ENCODE peak calls at places on chromosomes 12 and 14, in six cellular contexts. P, H, L, X, G and V are unnamed samples.

GRCh38 chr14:79134346-79134745 is 964.2 kb downstream of the NRXN3 start:
- DNase-seq in X (no peak), G (no peak), L (no peak), P (no peak), H (no peak), V (no peak)

GRCh38 chr14:76311410-76311758 is 64.6 kb upstream of the ESRRB start:
- DNase-seq in P (no peak), H (no peak), X (no peak), L (no peak), G (no peak), V (no peak)

GRCh38 chr12:44779766-44780165 is 96.3 kb downstream of the NELL2 start:
- DNase-seq in G (no peak), H (no peak), X (no peak), L (no peak), P (no peak), V (no peak)

GRCh38 chr14:53149656-53150319 is 3.3 kb downstream of the DDHD1 start:
- DNase-seq in X (no peak), G (no peak), L (no peak), H (no peak), P (no peak), V (no peak)

GRCh38 chr12:71460318-71460717 is 20.7 kb downstream of the LGR5 start:
- DNase-seq in L (no peak), G (no peak), X (no peak), P (no peak), H (no peak), V (no peak)

GRCh38 chr12:54126696-54127537 is 61.9 kb downstream of the SMUG1 start:
- DNase-seq in G (no peak), L (peak), H (peak), P (no peak), X (peak), V (no peak)

GRCh38 chr14:74501135-74501614 is 7.6 kb downstream of the ISCA2 start:
- DNase-seq in X (peak), P (no peak), G (no peak), L (peak), H (peak), V (no peak)

GRCh38 chr12:111775205-111776193 is 8.8 kb downstream of the ALDH2 start:
- DNase-seq in L (peak), X (peak), G (no peak), H (peak), P (no peak), V (peak)

GRCh38 chr12:64400041-64400440 is 4.2 kb upstream of the XPOT start:
- DNase-seq in L (peak), G (peak), X (no peak), H (no peak), P (no peak), V (no peak)

GRCh38 chr12:81668475-81668874 is 90.7 kb downstream of the PPFIA2 start:
- DNase-seq in P (peak), X (no peak), L (no peak), G (peak), H (no peak), V (no peak)

GRCh38 chr12:63913929-63914328 is 69.4 kb downstream of the SRGAP1 start:
- DNase-seq in L (no peak), G (no peak), X (no peak), H (no peak), P (no peak), V (no peak)

GRCh38 chr14:46368275-46368674 is 283.3 kb downstream of the RPL10L start:
- DNase-seq in G (no peak), X (no peak), H (no peak), P (no peak), L (no peak), V (no peak)

GRCh38 chr14:52422650-52423356 is 108.7 kb downstream of the PTGER2 start:
- DNase-seq in X (peak), P (no peak), L (no peak), G (no peak), H (no peak), V (peak)

GRCh38 chr12:12945591-12945990 is 6.4 kb downstream of the GPRC5D start:
- DNase-seq in H (no peak), G (no peak), X (no peak), P (no peak), L (no peak), V (no peak)

GRCh38 chr12:42735869-42736361 is 146.4 kb upstream of the PRICKLE1 start:
- DNase-seq in X (peak), L (peak), P (no peak), H (no peak), G (no peak), V (no peak)

GRCh38 chr14:74582910-74583581 is 29.0 kb downstream of the LTBP2 start:
- DNase-seq in G (no peak), H (no peak), L (no peak), X (no peak), P (no peak), V (no peak)

GRCh38 chr14:89178376-89178775 is 238.7 kb downstream of the FOXN3 start:
- DNase-seq in P (no peak), G (no peak), H (no peak), L (no peak), X (no peak), V (no peak)

GRCh38 chr12:58242803-58243628 is 301.6 kb downstream of the ATP23 start:
- DNase-seq in L (no peak), P (no peak), G (no peak), X (no peak), H (no peak), V (no peak)

GRCh38 chr14:106174206-106174605 is 647.8 kb downstream of the TMEM121 start:
- DNase-seq in X (no peak), H (no peak), G (no peak), L (no peak), P (no peak), V (no peak)

GRCh38 chr14:103496776-103497175 is 25.9 kb downstream of the CKB start:
- DNase-seq in X (no peak), H (no peak), L (no peak), G (no peak), P (no peak), V (no peak)

GRCh38 chr12:64099430-64099829 is 122.7 kb downstream of the KICS2 start:
- DNase-seq in G (peak), H (no peak), X (no peak), P (peak), L (no peak), V (peak)

GRCh38 chr12:130742716-130743115 is 26.6 kb upstream of the RIMBP2 start:
- DNase-seq in H (no peak), L (no peak), P (no peak), G (no peak), X (no peak), V (no peak)

GRCh38 chr12:120101617-120102016 is 14.9 kb downstream of the RAB35 start:
- DNase-seq in P (no peak), H (no peak), G (no peak), X (no peak), L (no peak), V (no peak)

GRCh38 chr12:116262741-116263140 is 14.8 kb downstream of the MED13L start:
- DNase-seq in H (no peak), G (no peak), P (no peak), L (no peak), X (no peak), V (no peak)

GRCh38 chr12:88472248-88472647 is 108.0 kb downstream of the KITLG start:
- DNase-seq in L (no peak), X (no peak), P (no peak), G (peak), H (no peak), V (no peak)

GRCh38 chr12:48814313-48815280 is 3.7 kb upstream of the CACNB3 start:
- DNase-seq in G (no peak), P (no peak), L (peak), X (peak), H (peak), V (peak)

GRCh38 chr12:103181366-103182152 is 224.1 kb downstream of the ASCL1 start:
- DNase-seq in H (no peak), P (no peak), X (no peak), G (no peak), L (no peak), V (no peak)

GRCh38 chr12:6052940-6053329 is 71.5 kb downstream of the VWF start:
- DNase-seq in G (no peak), X (no peak), L (no peak), P (no peak), H (no peak), V (no peak)

GRCh38 chr14:65704850-65705249 is 292.3 kb downstream of the FUT8 start:
- DNase-seq in H (no peak), L (no peak), P (no peak), G (peak), X (no peak), V (no peak)

GRCh38 chr12:69657376-69658137 is 41.5 kb downstream of the BEST3 start:
- DNase-seq in X (no peak), G (no peak), L (no peak), P (peak), H (no peak), V (no peak)

GRCh38 chr12:115528466-115528865 is 749.0 kb downstream of the MED13L start:
- DNase-seq in H (no peak), X (no peak), P (no peak), G (no peak), L (no peak), V (no peak)

GRCh38 chr14:89185919-89186849 is 230.8 kb downstream of the FOXN3 start:
- DNase-seq in H (peak), L (no peak), G (peak), P (no peak), X (no peak), V (no peak)

GRCh38 chr14:99037777-99038176 is 234.2 kb downstream of the BCL11B start:
- DNase-seq in G (no peak), H (no peak), X (no peak), L (no peak), P (no peak), V (no peak)

GRCh38 chr12:9870311-9870866 is 1.2 kb upstream of the CLEC2B start:
- DNase-seq in P (no peak), L (no peak), X (no peak), H (no peak), G (no peak), V (no peak)

GRCh38 chr12:9868271-9868815 is 811 bp downstream of the CLEC2B start:
- DNase-seq in P (no peak), G (no peak), X (no peak), H (no peak), L (no peak), V (no peak)

GRCh38 chr12:9867531-9867930 is 1.6 kb downstream of the CLEC2B start:
- DNase-seq in X (no peak), G (no peak), P (no peak), H (no peak), L (no peak), V (no peak)

GRCh38 chr12:9869307-9870161 is at the start of gene CLEC2B:
- DNase-seq in G (peak), X (no peak), L (no peak), H (peak), P (peak), V (peak)

GRCh38 chr12:9868951-9869306 is 225 bp downstream of the CLEC2B start:
- DNase-seq in H (no peak), L (no peak), P (no peak), G (no peak), X (no peak), V (no peak)
- H3K4me3 ChIP-seq in H (no peak), L (peak), P (no peak), G (peak), X (no peak), V (peak)

GRCh38 chr14:104865631-104866441 is 768 bp downstream of the CEP170B start:
- DNase-seq in G (no peak), L (peak), X (peak), H (peak), P (no peak), V (peak)
- TF ChIP-seq CTCF in G (no peak), L (no peak), X (no peak), H (no peak), P (no peak), V (no peak)

DNA sequence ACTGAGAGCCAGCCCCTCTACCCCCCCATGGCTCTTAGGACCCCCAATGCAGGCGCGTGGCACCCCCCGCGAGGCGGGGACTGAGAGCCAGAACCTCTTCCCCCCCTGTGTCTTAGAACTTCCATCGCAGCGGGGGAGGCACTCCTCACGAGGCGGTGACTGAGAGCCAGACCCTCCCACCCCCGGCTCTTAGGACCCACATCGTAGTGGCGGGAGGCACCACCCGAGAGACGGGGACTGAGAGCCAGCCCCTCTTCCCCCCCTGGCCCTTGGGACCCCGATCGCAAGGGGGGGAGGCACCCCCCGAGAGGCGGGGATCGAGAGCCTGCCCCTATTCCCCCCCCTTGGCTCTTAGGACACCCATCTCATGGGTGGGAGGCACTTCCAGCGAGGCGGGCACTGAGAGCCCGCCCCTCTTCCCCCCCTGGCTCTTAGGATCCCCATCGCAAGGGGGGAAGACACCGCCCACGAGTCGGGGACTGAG is 44.7 kb downstream of the DDX11 start:
- DNase-seq in X (peak), L (no peak), H (peak), P (no peak), G (no peak), V (no peak)
- H3K4me3 ChIP-seq in X (peak), L (no peak), H (no peak), P (peak), G (peak), V (no peak)

DNA sequence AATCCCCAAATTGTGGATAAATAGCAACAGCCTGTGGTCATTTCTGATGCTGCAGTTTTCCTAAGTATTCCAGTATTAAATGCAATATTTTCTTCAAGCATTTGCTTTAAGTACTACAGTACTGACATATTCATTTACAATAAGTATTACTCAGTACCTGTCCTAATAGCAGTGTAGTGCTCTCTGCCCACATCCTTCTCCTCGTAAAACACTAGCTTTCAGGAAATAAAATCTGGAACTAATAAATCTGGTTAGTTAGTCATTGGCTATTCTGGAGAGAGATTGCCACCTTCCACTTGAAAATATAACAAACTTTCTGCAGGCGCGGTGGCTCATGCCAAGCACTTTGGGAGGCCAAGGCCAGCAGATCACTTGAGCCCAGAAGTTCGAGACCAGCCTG is 441.5 kb downstream of the PRKD1 start:
- DNase-seq in X (no peak), H (no peak), L (no peak), G (no peak), P (no peak), V (peak)
- TF ChIP-seq CTCF in X (no peak), H (no peak), L (no peak), G (no peak), P (no peak), V (no peak)

GRCh38 chr12:93583993-93584392 is 11.5 kb downstream of the SOCS2 start:
- DNase-seq in P (no peak), X (no peak), H (no peak), G (no peak), L (no peak), V (no peak)
- H3K4me3 ChIP-seq in P (no peak), X (no peak), H (no peak), G (no peak), L (no peak), V (no peak)

GRCh38 chr14:22614240-22614799 is 16.2 kb downstream of the ABHD4 start:
- DNase-seq in P (peak), X (no peak), L (no peak), H (peak), G (peak), V (peak)

GRCh38 chr14:22607291-22607690 is 9.2 kb downstream of the ABHD4 start:
- DNase-seq in X (no peak), P (no peak), H (no peak), G (no peak), L (no peak), V (no peak)

GRCh38 chr14:22613736-22614239 is 15.7 kb downstream of the ABHD4 start:
- DNase-seq in P (no peak), L (no peak), X (no peak), G (no peak), H (no peak), V (no peak)

GRCh38 chr14:22610931-22611330 is 12.8 kb downstream of the ABHD4 start:
- DNase-seq in L (no peak), X (no peak), G (no peak), H (no peak), P (no peak), V (no peak)

DNA sequence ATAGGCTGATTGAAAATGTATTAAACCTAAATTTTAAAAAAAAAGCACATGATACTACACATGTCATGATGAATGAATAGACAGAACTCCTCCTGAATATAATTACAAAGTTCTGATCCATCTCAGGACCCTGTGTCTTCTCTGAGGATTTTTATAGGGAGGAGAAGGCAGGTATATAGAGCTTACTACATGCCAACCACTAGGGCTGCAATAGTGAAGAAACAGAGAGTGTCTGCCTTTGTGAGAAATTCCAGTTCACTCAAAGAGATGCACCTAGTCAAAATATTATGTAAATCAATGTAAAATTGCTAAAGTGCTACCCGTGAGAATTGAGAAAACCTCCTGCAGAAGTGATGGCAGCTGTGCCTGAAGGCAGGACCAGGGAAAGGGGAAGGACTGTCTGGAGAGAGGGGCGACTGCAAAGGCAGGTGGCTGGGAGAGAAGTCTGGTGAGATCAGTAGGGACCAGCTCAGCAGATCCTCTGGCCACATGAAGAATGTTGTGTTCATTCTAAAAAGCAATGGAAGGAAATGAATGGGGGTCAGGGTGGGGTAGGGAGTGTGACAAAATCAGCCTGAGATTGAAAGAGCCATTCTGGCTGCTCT is 15.1 kb downstream of the ABHD4 start:
- DNase-seq in L (no peak), X (no peak), P (no peak), G (no peak), H (no peak), V (no peak)
- TF ChIP-seq CTCF in L (no peak), X (peak), P (peak), G (peak), H (peak), V (peak)